ENCODE peak calls at places on chromosomes 12 and 14, in five cellular contexts. One of them, this sample, is unnamed.

GRCh38 chr12:1834186-1834925 is 14.0 kb downstream of the LRTM2 start:
- DNase-seq in neural crest cell: no peak
- DNase-seq in posterior cingulate gyrus: no peak
- DNase-seq in Caki2: no peak
- DNase-seq in substantia nigra: no peak
- DNase-seq in this sample: no peak

GRCh38 chr12:109393437-109394345 is 46.0 kb downstream of the MYO1H start:
- DNase-seq in neural crest cell: peak
- DNase-seq in posterior cingulate gyrus: peak
- DNase-seq in Caki2: peak
- DNase-seq in substantia nigra: no peak
- DNase-seq in this sample: peak

GRCh38 chr14:101049511-101049910 is 146.0 kb upstream of the RTL1 start:
- DNase-seq in neural crest cell: no peak
- DNase-seq in posterior cingulate gyrus: no peak
- DNase-seq in Caki2: no peak
- DNase-seq in substantia nigra: no peak
- DNase-seq in this sample: no peak

GRCh38 chr14:96268426-96269358 is 12.7 kb downstream of the BDKRB1 start:
- DNase-seq in neural crest cell: no peak
- DNase-seq in posterior cingulate gyrus: no peak
- DNase-seq in Caki2: peak
- DNase-seq in substantia nigra: no peak
- DNase-seq in this sample: no peak

GRCh38 chr12:49740930-49741881 is at the start of gene TMBIM6:
- DNase-seq in neural crest cell: peak
- DNase-seq in posterior cingulate gyrus: peak
- DNase-seq in Caki2: peak
- DNase-seq in substantia nigra: peak
- DNase-seq in this sample: peak

GRCh38 chr12:68189766-68190700 is 30.5 kb upstream of the IFNG start:
- DNase-seq in neural crest cell: no peak
- DNase-seq in posterior cingulate gyrus: no peak
- DNase-seq in Caki2: no peak
- DNase-seq in substantia nigra: no peak
- DNase-seq in this sample: peak

GRCh38 chr12:51334774-51335173 is 10.8 kb upstream of the BIN2 start:
- DNase-seq in neural crest cell: no peak
- DNase-seq in posterior cingulate gyrus: no peak
- DNase-seq in Caki2: no peak
- DNase-seq in substantia nigra: no peak
- DNase-seq in this sample: no peak

GRCh38 chr14:64759555-64759938 is 55.3 kb downstream of the PLEKHG3 start:
- DNase-seq in neural crest cell: no peak
- DNase-seq in posterior cingulate gyrus: no peak
- DNase-seq in Caki2: no peak
- DNase-seq in substantia nigra: no peak
- DNase-seq in this sample: no peak

GRCh38 chr14:100237735-100238418 is 1.1 kb upstream of the YY1 start:
- DNase-seq in neural crest cell: no peak
- DNase-seq in posterior cingulate gyrus: peak
- DNase-seq in Caki2: peak
- DNase-seq in substantia nigra: no peak
- DNase-seq in this sample: peak

GRCh38 chr12:127515941-127516340 is 751.0 kb upstream of the TMEM132C start:
- DNase-seq in neural crest cell: no peak
- DNase-seq in posterior cingulate gyrus: no peak
- DNase-seq in Caki2: no peak
- DNase-seq in substantia nigra: no peak
- DNase-seq in this sample: no peak

GRCh38 chr14:97336816-97337215 is 539.6 kb downstream of the VRK1 start:
- DNase-seq in neural crest cell: no peak
- DNase-seq in posterior cingulate gyrus: peak
- DNase-seq in Caki2: no peak
- DNase-seq in substantia nigra: peak
- DNase-seq in this sample: no peak

GRCh38 chr14:20799444-20799843 is 3.2 kb downstream of the RNASE1 start:
- DNase-seq in neural crest cell: no peak
- DNase-seq in posterior cingulate gyrus: no peak
- DNase-seq in Caki2: no peak
- DNase-seq in substantia nigra: peak
- DNase-seq in this sample: no peak

GRCh38 chr12:29782821-29783772 is 645 bp downstream of the TMTC1 start:
- DNase-seq in neural crest cell: peak
- DNase-seq in posterior cingulate gyrus: peak
- DNase-seq in Caki2: peak
- DNase-seq in substantia nigra: peak
- DNase-seq in this sample: peak

GRCh38 chr12:43805149-43805856 is 814 bp downstream of the TWF1 start:
- DNase-seq in neural crest cell: no peak
- DNase-seq in posterior cingulate gyrus: no peak
- DNase-seq in Caki2: no peak
- DNase-seq in substantia nigra: no peak
- DNase-seq in this sample: no peak

GRCh38 chr14:73700325-73700724 is 13.9 kb downstream of the PNMA1 start:
- DNase-seq in neural crest cell: no peak
- DNase-seq in posterior cingulate gyrus: no peak
- DNase-seq in Caki2: peak
- DNase-seq in substantia nigra: no peak
- DNase-seq in this sample: no peak

GRCh38 chr14:56562883-56563282 is 16.7 kb upstream of the TMEM260 start:
- DNase-seq in neural crest cell: no peak
- DNase-seq in posterior cingulate gyrus: no peak
- DNase-seq in Caki2: no peak
- DNase-seq in substantia nigra: no peak
- DNase-seq in this sample: no peak

GRCh38 chr12:104609083-104609844 is 152.5 kb downstream of the CHST11 start:
- DNase-seq in neural crest cell: no peak
- DNase-seq in posterior cingulate gyrus: no peak
- DNase-seq in Caki2: no peak
- DNase-seq in substantia nigra: no peak
- DNase-seq in this sample: no peak

GRCh38 chr12:31494455-31494854 is 96.5 kb downstream of the DENND5B start:
- DNase-seq in neural crest cell: no peak
- DNase-seq in posterior cingulate gyrus: no peak
- DNase-seq in Caki2: peak
- DNase-seq in substantia nigra: no peak
- DNase-seq in this sample: no peak

GRCh38 chr14:100298551-100299237 is 7.5 kb downstream of the SLC25A29 start:
- DNase-seq in neural crest cell: no peak
- DNase-seq in posterior cingulate gyrus: no peak
- DNase-seq in Caki2: no peak
- DNase-seq in substantia nigra: no peak
- DNase-seq in this sample: no peak

GRCh38 chr14:96632363-96632758 is 130.2 kb downstream of the PAPOLA start:
- DNase-seq in neural crest cell: no peak
- DNase-seq in posterior cingulate gyrus: no peak
- DNase-seq in Caki2: no peak
- DNase-seq in substantia nigra: no peak
- DNase-seq in this sample: no peak

GRCh38 chr14:54435500-54435981 is 5.6 kb downstream of the CNIH1 start:
- DNase-seq in neural crest cell: no peak
- DNase-seq in posterior cingulate gyrus: no peak
- DNase-seq in Caki2: no peak
- DNase-seq in substantia nigra: no peak
- DNase-seq in this sample: no peak

This sample was measured in SJCRH30.